ENCODE peak calls at places on chromosomes 5 and 9, in five cellular contexts. One of them, this sample, is unnamed.

GRCh38 chr5:33166522-33166921 is 274.2 kb upstream of the TARS1 start:
- DNase-seq in natural killer cell: no peak
- DNase-seq in HEK293T: no peak
- DNase-seq in CD4-positive, alpha-beta T cell: no peak
- DNase-seq in neural crest cell: no peak
- DNase-seq in this sample: no peak

GRCh38 chr5:37552770-37553719 is 173.9 kb downstream of the WDR70 start:
- DNase-seq in HEK293T: no peak
- DNase-seq in neural crest cell: no peak
- DNase-seq in CD4-positive, alpha-beta T cell: no peak
- DNase-seq in natural killer cell: no peak
- DNase-seq in this sample: no peak

GRCh38 chr5:103474671-103475070 is 87.9 kb downstream of the NUDT12 start:
- DNase-seq in neural crest cell: no peak
- DNase-seq in natural killer cell: no peak
- DNase-seq in HEK293T: no peak
- DNase-seq in CD4-positive, alpha-beta T cell: no peak
- DNase-seq in this sample: no peak

GRCh38 chr5:133445744-133446143 is 166.6 kb downstream of the FSTL4 start:
- DNase-seq in neural crest cell: no peak
- DNase-seq in HEK293T: no peak
- DNase-seq in natural killer cell: no peak
- DNase-seq in CD4-positive, alpha-beta T cell: no peak
- DNase-seq in this sample: no peak

GRCh38 chr5:133128066-133128465 is 76.3 kb downstream of the HSPA4 start:
- DNase-seq in neural crest cell: no peak
- DNase-seq in HEK293T: no peak
- DNase-seq in natural killer cell: no peak
- DNase-seq in CD4-positive, alpha-beta T cell: no peak
- DNase-seq in this sample: no peak

GRCh38 chr5:125262782-125263181 is 516.3 kb upstream of the ZNF608 start:
- DNase-seq in neural crest cell: no peak
- DNase-seq in natural killer cell: no peak
- DNase-seq in CD4-positive, alpha-beta T cell: no peak
- DNase-seq in HEK293T: no peak
- DNase-seq in this sample: no peak

GRCh38 chr5:61290815-61291214 is 41.2 kb upstream of the ZSWIM6 start:
- DNase-seq in CD4-positive, alpha-beta T cell: no peak
- DNase-seq in natural killer cell: no peak
- DNase-seq in neural crest cell: no peak
- DNase-seq in HEK293T: no peak
- DNase-seq in this sample: peak

GRCh38 chr9:88342246-88342645 is 46.0 kb upstream of the SPIN1 start:
- DNase-seq in CD4-positive, alpha-beta T cell: no peak
- DNase-seq in natural killer cell: no peak
- DNase-seq in HEK293T: no peak
- DNase-seq in neural crest cell: no peak
- DNase-seq in this sample: no peak

GRCh38 chr5:180027449-180028089 is 44.0 kb downstream of the RNF130 start:
- DNase-seq in neural crest cell: no peak
- DNase-seq in CD4-positive, alpha-beta T cell: no peak
- DNase-seq in HEK293T: no peak
- DNase-seq in natural killer cell: no peak
- DNase-seq in this sample: no peak

GRCh38 chr9:115057559-115057958 is 60.4 kb downstream of the TNC start:
- DNase-seq in neural crest cell: no peak
- DNase-seq in natural killer cell: no peak
- DNase-seq in HEK293T: no peak
- DNase-seq in CD4-positive, alpha-beta T cell: no peak
- DNase-seq in this sample: no peak

GRCh38 chr5:171990713-171991015 is 15.8 kb downstream of the FBXW11 start:
- DNase-seq in CD4-positive, alpha-beta T cell: no peak
- DNase-seq in HEK293T: no peak
- DNase-seq in natural killer cell: no peak
- DNase-seq in neural crest cell: no peak
- DNase-seq in this sample: no peak

GRCh38 chr5:74624501-74624900 is 16.0 kb downstream of the ENC1 start:
- DNase-seq in HEK293T: no peak
- DNase-seq in CD4-positive, alpha-beta T cell: no peak
- DNase-seq in natural killer cell: no peak
- DNase-seq in neural crest cell: no peak
- DNase-seq in this sample: no peak

GRCh38 chr5:131252824-131253171 is 11.1 kb upstream of the CDC42SE2 start:
- DNase-seq in CD4-positive, alpha-beta T cell: peak
- DNase-seq in neural crest cell: no peak
- DNase-seq in natural killer cell: peak
- DNase-seq in HEK293T: no peak
- DNase-seq in this sample: peak

GRCh38 chr5:12272389-12272788 is 368.1 kb upstream of the CTNND2 start:
- DNase-seq in HEK293T: no peak
- DNase-seq in CD4-positive, alpha-beta T cell: no peak
- DNase-seq in natural killer cell: no peak
- DNase-seq in neural crest cell: no peak
- DNase-seq in this sample: no peak

GRCh38 chr5:67880876-67881275 is 334.7 kb upstream of the PIK3R1 start:
- DNase-seq in natural killer cell: no peak
- DNase-seq in neural crest cell: no peak
- DNase-seq in CD4-positive, alpha-beta T cell: no peak
- DNase-seq in HEK293T: no peak
- DNase-seq in this sample: no peak

GRCh38 chr9:34204011-34204635 is 25.3 kb downstream of the UBAP1 start:
- DNase-seq in HEK293T: no peak
- DNase-seq in CD4-positive, alpha-beta T cell: no peak
- DNase-seq in neural crest cell: no peak
- DNase-seq in natural killer cell: no peak
- DNase-seq in this sample: no peak

GRCh38 chr5:14143509-14143842 is 334 bp downstream of the TRIO start:
- DNase-seq in CD4-positive, alpha-beta T cell: no peak
- DNase-seq in natural killer cell: no peak
- DNase-seq in neural crest cell: no peak
- DNase-seq in HEK293T: no peak
- DNase-seq in this sample: no peak

GRCh38 chr5:181189962-181190710 is 14.9 kb downstream of the TRIM7 start:
- DNase-seq in natural killer cell: peak
- DNase-seq in HEK293T: no peak
- DNase-seq in CD4-positive, alpha-beta T cell: peak
- DNase-seq in neural crest cell: peak
- DNase-seq in this sample: peak

This sample was measured in body of pancreas.